ENCODE peak calls at places on chromosomes 3 and 15, in eight cellular contexts. L is brain microvascular endothelial cell, Z is right atrium auricular region, Y is fibroblast of lung, C is psoas muscle, V is adrenal gland, T is GM12865, E is GM23338. S is an unnamed sample.

GRCh38 chr3:146513386-146514051 is 30.9 kb downstream of the PLSCR1 start:
- DNase-seq in Y (no peak), C (no peak), Z (no peak), T (no peak), L (no peak), V (no peak), E (no peak), S (peak; percentile 39)

GRCh38 chr3:57977755-57978715 is 30.2 kb upstream of the FLNB start:
- DNase-seq in Z (no peak), C (no peak), E (no peak), T (no peak), V (no peak), L (no peak), Y (no peak), S (peak; percentile 56)

GRCh38 chr3:15936347-15936746 is 138.6 kb upstream of the ANKRD28 start:
- DNase-seq in E (no peak), T (no peak), C (no peak), L (peak; percentile 10), V (no peak), Y (no peak), Z (no peak), S (no peak)

GRCh38 chr15:31265871-31266711 is 60.5 kb upstream of the KLF13 start:
- DNase-seq in C (peak; percentile 59), V (peak; percentile 41), Y (peak; percentile 38), T (peak; percentile 96), Z (peak; percentile 66), E (no peak), L (no peak), S (peak; percentile 26)

GRCh38 chr15:71109130-71109529 is 6.1 kb upstream of the THSD4 start:
- DNase-seq in Y (peak; percentile 69), E (no peak), L (peak; percentile 43), V (no peak), T (no peak), Z (no peak), C (no peak), S (peak; percentile 85)

GRCh38 chr3:14142567-14143270 is 17.9 kb downstream of the TMEM43 start:
- DNase-seq in V (no peak), L (no peak), E (no peak), C (no peak), T (no peak), Z (no peak), Y (no peak), S (no peak)

GRCh38 chr3:195873281-195873887 is 35.0 kb downstream of the TNK2 start:
- DNase-seq in Y (no peak), L (no peak), E (no peak), T (no peak), Z (no peak), C (peak; percentile 74), V (no peak), S (no peak)

GRCh38 chr15:68935400-68935937 is 5.1 kb downstream of the SPESP1 start:
- DNase-seq in Z (no peak), V (no peak), Y (no peak), C (no peak), T (no peak), E (no peak), L (no peak), S (no peak)

GRCh38 chr15:31309893-31310606 is 16.6 kb upstream of the KLF13 start:
- DNase-seq in L (no peak), Z (no peak), V (no peak), T (no peak), C (no peak), E (no peak), Y (no peak), S (no peak)

GRCh38 chr15:59689626-59690236 is 611 bp upstream of the BNIP2 start:
- DNase-seq in Z (peak; percentile 96), C (peak; percentile 92), Y (peak; percentile 63), L (peak; percentile 77), V (peak; percentile 91), T (peak; percentile 80), E (peak; percentile 78), S (peak; percentile 62)

GRCh38 chr3:119500265-119500664 is 1.9 kb downstream of the TIMMDC1 start:
- DNase-seq in L (no peak), Z (no peak), E (no peak), T (no peak), Y (no peak), C (no peak), V (no peak), S (no peak)

GRCh38 chr3:141547791-141548190 is 61.0 kb downstream of the RASA2 start:
- DNase-seq in C (no peak), E (no peak), V (no peak), Y (no peak), L (no peak), T (no peak), Z (no peak), S (no peak)

GRCh38 chr3:123090700-123091585 is 24.1 kb downstream of the PDIA5 start:
- DNase-seq in L (no peak), C (no peak), E (no peak), V (no peak), Y (no peak), Z (no peak), T (no peak), S (no peak)

GRCh38 chr3:1082024-1082633 is 10.7 kb upstream of the CNTN6 start:
- DNase-seq in L (peak; percentile 61), V (peak; percentile 62), T (peak; percentile 50), Y (peak; percentile 70), Z (no peak), C (no peak), E (peak; percentile 85), S (no peak)

GRCh38 chr15:61188168-61188567 is 40.9 kb downstream of the RORA start:
- DNase-seq in L (no peak), E (no peak), Z (no peak), C (no peak), T (no peak), V (no peak), Y (no peak), S (no peak)

DNA sequence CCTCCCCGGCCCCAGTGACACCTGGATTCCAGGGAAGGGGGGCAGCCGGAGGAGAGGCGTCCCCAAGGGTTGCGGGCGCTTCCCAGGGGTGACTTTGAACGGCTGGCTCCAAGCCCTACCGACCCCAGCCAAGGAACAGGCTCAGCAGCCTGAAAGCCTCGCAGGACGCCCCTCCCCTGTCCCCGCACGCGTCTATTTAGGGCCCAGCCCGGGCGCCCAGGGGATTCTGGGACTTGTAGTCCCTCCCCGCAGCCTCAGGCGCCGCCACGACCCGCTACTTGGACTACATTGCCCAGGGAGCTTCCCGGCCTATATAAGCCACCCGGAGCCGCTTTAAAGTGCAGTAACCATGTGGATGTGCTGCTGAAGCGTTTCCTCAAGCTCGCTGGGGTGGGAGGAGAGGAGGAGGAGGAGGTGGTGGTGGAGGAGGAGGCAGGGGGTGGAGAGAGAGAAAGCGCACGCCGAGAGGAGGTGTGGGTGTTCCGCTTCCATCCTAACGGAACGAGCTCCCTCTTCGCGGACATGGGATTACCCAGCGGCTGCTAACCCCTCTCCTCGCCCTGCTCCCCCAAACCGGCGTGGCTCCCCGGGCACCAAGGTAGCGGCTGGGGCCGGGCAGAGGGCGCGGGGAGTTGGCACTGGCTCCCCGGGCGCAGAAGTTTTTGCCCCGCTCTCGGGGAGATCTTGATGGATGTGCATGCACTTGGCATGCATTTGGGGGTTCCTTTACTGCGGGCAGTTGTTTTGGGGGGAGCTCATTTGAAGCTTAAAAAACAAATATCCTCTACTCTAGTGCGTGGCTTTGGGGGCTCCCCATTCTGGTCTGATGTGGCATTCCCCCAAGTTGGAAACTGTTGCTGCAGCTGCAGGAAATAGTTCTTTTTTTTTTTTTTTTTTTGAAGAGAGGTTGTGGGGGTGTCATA is at the start of gene ITPR1:
- DNase-seq in V (peak; percentile 100), L (peak; percentile 99), Y (peak; percentile 99), T (peak; percentile 99), C (peak; percentile 99), E (peak; percentile 99), Z (peak; percentile 100), S (peak; percentile 99)
- TF ChIP-seq CTCF in V (no peak), L (no peak), Y (peak; percentile 3), T (no peak), C (no peak), E (no peak), Z (no peak), S (no peak)

DNA sequence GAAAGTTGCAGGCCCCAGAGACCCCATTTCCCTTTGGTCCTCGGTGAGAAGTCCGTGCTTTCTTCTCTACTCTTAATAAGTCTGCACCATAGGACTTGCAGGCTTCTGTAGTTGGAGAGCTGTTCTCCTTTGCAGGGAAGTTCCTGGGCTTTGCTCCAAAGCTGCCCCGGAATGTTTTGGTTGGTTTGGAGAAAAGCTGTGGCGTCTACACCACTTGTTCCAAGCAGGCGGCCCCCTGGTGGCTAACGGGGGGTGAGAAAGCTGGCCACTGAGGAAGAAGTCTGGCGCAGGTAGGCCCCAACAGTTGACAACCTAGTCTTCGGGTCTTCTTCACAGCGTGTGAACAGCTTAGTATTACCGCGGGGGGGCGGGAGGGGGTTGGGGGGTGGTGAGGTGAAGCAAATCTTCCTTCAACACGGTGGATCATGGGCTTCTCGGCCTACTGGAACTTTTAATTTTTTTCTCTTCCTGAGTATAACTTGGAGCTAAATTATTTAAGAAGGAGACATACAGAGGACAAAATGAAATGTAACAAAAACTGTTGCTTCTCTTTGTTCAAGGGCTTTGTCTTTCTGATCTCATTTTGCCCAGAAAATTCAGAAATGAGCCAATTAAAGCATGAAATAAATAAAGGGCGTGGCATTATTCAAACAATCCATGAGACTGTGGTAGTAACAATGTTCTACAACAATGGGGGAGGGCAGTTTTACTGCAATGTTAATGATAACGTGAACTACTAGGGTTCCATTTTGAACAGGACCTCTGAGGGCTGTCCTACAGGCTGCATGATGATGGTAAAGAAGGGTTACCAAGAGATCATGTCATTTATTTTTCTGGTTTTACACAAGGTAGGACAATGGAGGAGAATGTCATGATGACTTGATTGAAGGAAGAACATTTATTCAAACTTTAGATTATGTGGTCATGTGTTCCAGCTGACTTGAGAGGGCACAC is 2.2 kb upstream of the THRB start:
- DNase-seq in E (peak; percentile 89), Z (peak; percentile 90), C (peak; percentile 82), L (peak; percentile 79), T (peak; percentile 40), V (peak; percentile 72), Y (peak; percentile 89), S (no peak)
- TF ChIP-seq CTCF in E (peak; percentile 63), Z (peak; percentile 45), C (peak; percentile 56), L (peak; percentile 77), T (peak; percentile 46), V (peak; percentile 26), Y (peak; percentile 62), S (peak; percentile 57)

DNA sequence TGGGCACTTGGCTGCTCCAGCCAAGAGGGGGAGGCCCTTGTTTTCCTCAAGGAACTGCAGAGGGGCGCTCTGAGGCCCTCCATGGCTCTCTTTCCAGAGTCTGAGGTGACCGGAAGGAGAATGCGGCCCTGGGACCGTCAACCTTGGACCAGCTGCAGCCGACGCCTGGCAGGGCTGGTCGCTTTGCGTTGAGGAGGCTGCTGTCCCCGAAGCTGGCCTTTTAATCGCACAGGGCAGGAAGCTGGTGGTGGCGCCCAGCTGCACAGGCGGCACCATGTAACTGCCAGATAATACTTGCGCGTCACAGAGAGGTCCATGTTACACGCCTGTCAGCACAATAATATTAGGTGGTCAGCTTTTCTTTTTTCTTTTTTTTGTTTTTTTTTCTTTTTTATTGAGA is 875 bp upstream of the HLTF start:
- DNase-seq in Y (no peak), V (no peak), Z (no peak), C (no peak), L (no peak), T (no peak), E (peak; percentile 15), S (no peak)
- TF ChIP-seq CTCF in Y (no peak), V (no peak), Z (no peak), C (no peak), L (no peak), T (no peak), E (no peak), S (no peak)

DNA sequence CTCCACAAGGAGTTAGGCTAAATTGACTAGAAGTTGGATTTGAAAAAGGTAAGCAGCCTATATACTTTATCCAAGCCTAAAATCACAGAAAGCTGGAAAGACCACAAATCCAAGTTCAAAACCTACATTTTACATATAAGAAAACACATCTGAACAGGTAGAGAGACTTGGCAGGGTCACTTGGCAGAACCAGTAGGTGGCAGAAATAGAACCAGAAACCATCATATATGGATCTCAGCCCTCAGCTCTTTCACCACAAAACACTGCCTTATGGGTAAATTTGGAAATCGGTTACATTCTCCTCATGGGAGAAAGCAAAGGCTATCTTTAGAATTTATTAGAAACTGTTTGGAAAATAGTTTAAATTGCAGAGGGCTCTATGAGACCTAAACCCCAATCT is 44.2 kb downstream of the MKRN2 start:
- DNase-seq in L (no peak), Y (peak; percentile 37), E (no peak), Z (no peak), C (no peak), T (no peak), V (no peak), S (no peak)
- TF ChIP-seq CTCF in L (no peak), Y (peak; percentile 23), E (peak; percentile 18), Z (no peak), C (peak; percentile 10), T (peak; percentile 7), V (no peak), S (peak; percentile 20)